ENCODE peak calls at places on chromosomes 7 and 10, in nine cellular contexts. M is HCT116, I is heart left ventricle, C is prostate gland, N is tibial nerve, H is uterus, G is adrenal gland, R is K562, P is spleen. Z is an unnamed sample.

GRCh38 chr7:3283130-3283704 is 17.8 kb upstream of the SDK1 start:
- DNase-seq in P (no peak), N (no peak), R (no peak), M (no peak), I (no peak), G (no peak), H (no peak), C (no peak), Z (no peak)

GRCh38 chr7:118801366-118801765 is 576.9 kb downstream of the ANKRD7 start:
- DNase-seq in N (no peak), P (no peak), C (no peak), R (no peak), M (no peak), H (no peak), G (no peak), I (no peak), Z (no peak)

GRCh38 chr10:75049316-75050285 is 61.9 kb upstream of the SAMD8 start:
- DNase-seq in R (no peak), I (no peak), M (no peak), P (no peak), C (no peak), N (no peak), G (peak; percentile 23), H (peak; percentile 10), Z (no peak)

GRCh38 chr10:23694921-23695824 is 256.3 kb downstream of the OTUD1 start:
- DNase-seq in G (no peak), N (no peak), P (no peak), I (no peak), M (no peak), C (no peak), R (no peak), H (no peak), Z (no peak)

GRCh38 chr10:98088186-98088971 is 46.1 kb upstream of the R3HCC1L start:
- DNase-seq in C (no peak), I (peak; percentile 13), G (peak; percentile 23), H (no peak), M (no peak), N (no peak), P (no peak), R (no peak), Z (no peak)

GRCh38 chr10:35471455-35471854 is 133.7 kb upstream of the GJD4 start:
- DNase-seq in N (no peak), I (no peak), G (no peak), C (no peak), P (no peak), H (no peak), M (no peak), R (no peak), Z (no peak)

GRCh38 chr10:3805227-3805790 is 20.3 kb upstream of the KLF6 start:
- DNase-seq in G (no peak), P (no peak), I (no peak), M (peak; percentile 56), R (no peak), H (no peak), N (no peak), C (no peak), Z (no peak)

GRCh38 chr7:4791738-4792536 is 16.5 kb downstream of the AP5Z1 start:
- DNase-seq in R (peak; percentile 91), H (peak; percentile 69), P (peak; percentile 94), I (peak; percentile 85), G (peak; percentile 84), N (peak; percentile 85), C (peak; percentile 56), M (peak; percentile 26), Z (no peak)

GRCh38 chr7:143480501-143480900 is 2.8 kb downstream of the TAS2R41 start:
- DNase-seq in M (no peak), G (no peak), R (no peak), N (no peak), C (no peak), H (no peak), I (no peak), P (no peak), Z (no peak)

GRCh38 chr7:149725426-149725821 is 48.0 kb downstream of the ZNF467 start:
- DNase-seq in I (no peak), R (no peak), G (no peak), H (no peak), M (no peak), C (no peak), P (no peak), N (no peak), Z (no peak)

GRCh38 chr10:69391158-69391557 is 25.6 kb downstream of the TACR2 start:
- DNase-seq in C (no peak), G (no peak), P (no peak), N (no peak), R (no peak), I (no peak), H (no peak), M (no peak), Z (peak; percentile 19)

GRCh38 chr7:91603707-91604106 is 276.8 kb downstream of the MTERF1 start:
- DNase-seq in N (no peak), M (no peak), G (no peak), R (no peak), I (no peak), C (no peak), P (no peak), H (no peak), Z (no peak)

GRCh38 chr10:4352566-4352961 is 473.4 kb upstream of the AKR1E2 start:
- DNase-seq in P (no peak), I (no peak), N (peak; percentile 43), R (no peak), M (no peak), G (no peak), H (peak; percentile 69), C (no peak), Z (no peak)

GRCh38 chr10:50739618-50740350 is at the start of gene ASAH2B:
- DNase-seq in N (peak; percentile 56), H (peak; percentile 75), P (peak; percentile 90), R (peak; percentile 67), I (peak; percentile 83), M (peak; percentile 75), C (peak; percentile 71), G (peak; percentile 89), Z (peak; percentile 95)

GRCh38 chr7:130273863-130274262 is 7.2 kb downstream of the CPA2 start:
- DNase-seq in P (no peak), I (peak; percentile 24), H (peak; percentile 39), R (no peak), N (no peak), C (no peak), G (no peak), M (no peak), Z (no peak)

GRCh38 chr7:137818036-137818435 is 28.7 kb downstream of the DGKI start:
- DNase-seq in I (no peak), R (no peak), M (no peak), H (no peak), P (no peak), G (no peak), C (no peak), N (no peak), Z (no peak)

GRCh38 chr10:7662522-7662921 is 4.2 kb downstream of the ITIH5 start:
- DNase-seq in N (no peak), P (no peak), M (no peak), G (no peak), H (no peak), R (no peak), I (no peak), C (no peak), Z (no peak)

DNA sequence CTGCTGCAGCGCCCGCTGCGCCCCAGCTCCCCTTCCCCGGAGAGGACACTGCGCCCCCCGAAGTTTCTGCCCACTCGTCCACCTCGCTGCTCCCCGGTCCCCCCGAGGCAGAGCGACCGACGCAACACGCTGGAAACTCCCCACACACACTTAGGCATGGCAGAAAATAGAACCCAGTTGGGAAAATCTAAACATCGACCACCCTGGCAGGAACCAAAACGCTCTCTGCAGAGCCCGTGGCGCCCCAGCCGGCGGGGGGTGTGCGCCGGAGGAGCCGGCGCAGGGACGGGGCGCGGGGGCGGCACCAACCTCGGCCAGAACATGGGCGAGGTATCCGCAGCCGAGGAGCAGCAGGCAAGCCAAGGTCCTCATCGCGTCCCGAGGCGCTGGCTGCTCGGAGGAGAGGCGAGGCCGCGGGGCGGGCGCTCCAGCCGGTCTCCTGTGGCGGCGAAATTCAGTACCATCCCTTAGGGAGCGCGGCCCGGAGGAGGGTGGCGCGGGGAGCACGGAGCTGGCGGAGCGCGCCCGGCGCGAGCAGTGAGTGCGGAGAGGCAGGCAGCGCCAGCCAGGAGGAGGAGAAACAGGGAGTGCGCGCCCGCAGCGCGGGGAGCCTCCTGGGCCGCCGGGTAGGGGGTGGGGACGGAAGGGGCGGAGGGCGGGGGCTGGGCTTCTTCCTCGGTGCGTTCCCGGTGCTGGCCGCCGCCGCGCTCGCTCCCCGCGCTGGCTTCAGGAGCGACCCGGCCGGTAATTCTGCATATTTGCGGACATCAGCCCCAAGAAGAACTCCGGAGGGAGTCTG is 817 bp downstream of the PDGFA start:
- DNase-seq in C (peak; percentile 92), N (peak; percentile 49), R (peak; percentile 73), G (peak; percentile 85), M (no peak), H (peak; percentile 77), P (no peak), I (peak; percentile 88), Z (peak; percentile 88)
- TF ChIP-seq POLR2A in C (peak; percentile 89), N (peak; percentile 58), R (no peak), G (peak; percentile 65), M (no peak), H (peak; percentile 73), P (no peak), I (no peak), Z (peak; percentile 64)

GRCh38 chr10:28806951-28807759 is 129.8 kb downstream of the BAMBI start:
- DNase-seq in N (no peak), H (peak; percentile 47), R (peak; percentile 72), C (no peak), P (no peak), I (no peak), M (no peak), G (peak; percentile 27), Z (no peak)
- H3K4me1 ChIP-seq in N (peaks cover 5% of the 10 kb centered on the region), H (no peaks in the 10 kb centered on the region), R (peaks cover 66% of the 10 kb centered on the region), C (no peaks in the 10 kb centered on the region), P (no peaks in the 10 kb centered on the region), I (peaks cover 29% of the 10 kb centered on the region), M (no peaks in the 10 kb centered on the region), G (peaks cover 43% of the 10 kb centered on the region), Z (no peaks in the 10 kb centered on the region)

DNA sequence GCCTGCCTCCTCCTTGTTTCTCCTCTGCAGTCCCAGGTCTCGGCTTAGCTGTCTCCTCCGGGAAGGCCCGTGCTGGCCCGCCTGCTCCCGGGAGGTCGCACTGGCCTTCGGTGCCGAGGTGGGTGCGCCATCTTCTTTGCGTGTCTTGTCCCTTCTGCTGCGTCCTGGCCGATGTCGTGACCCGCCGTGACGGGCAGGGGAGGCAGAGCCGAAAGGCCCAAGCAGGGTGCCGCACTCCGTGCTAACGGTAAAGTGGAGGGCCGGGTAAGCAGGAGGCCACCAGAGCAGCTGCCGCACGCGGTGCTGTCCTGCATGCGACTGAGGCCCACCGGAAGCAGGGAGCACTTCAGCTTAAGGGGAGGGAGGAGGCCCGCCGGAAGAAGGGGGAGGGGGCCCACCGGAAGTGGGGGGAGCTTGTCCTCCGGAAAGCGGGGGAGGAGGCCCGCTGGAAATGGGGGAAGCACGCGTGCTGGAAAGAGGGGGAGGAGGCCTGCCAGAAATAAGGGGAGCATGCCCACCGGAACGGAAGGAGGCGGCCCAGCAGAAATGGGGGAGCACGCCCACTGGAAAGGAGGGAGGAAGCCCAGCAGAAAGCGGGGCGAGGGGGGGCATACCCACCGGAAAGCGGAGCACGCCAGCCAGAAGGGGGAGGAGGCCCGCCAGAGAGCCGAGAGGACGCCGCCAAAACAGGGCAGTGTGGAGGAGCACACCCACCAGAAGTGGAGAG is 71.4 kb downstream of the PROSER2 start:
- DNase-seq in H (no peak), P (peak; percentile 63), N (no peak), I (no peak), R (peak; percentile 66), M (no peak), C (no peak), G (no peak), Z (no peak)
- TF ChIP-seq POLR2A in H (no peak), P (no peak), N (no peak), I (no peak), R (peak; percentile 95), M (no peak), C (no peak), G (no peak), Z (no peak)

GRCh38 chr10:102610499-102610898 is 33.8 kb upstream of the TRIM8 start:
- DNase-seq in H (no peak), C (no peak), R (no peak), P (no peak), M (no peak), G (no peak), I (no peak), N (no peak), Z (no peak)
- H3K4me1 ChIP-seq in H (peaks cover 21% of the 10 kb centered on the region), C (no peaks in the 10 kb centered on the region), R (no peaks in the 10 kb centered on the region), P (peaks cover 11% of the 10 kb centered on the region), M (peaks cover 35% of the 10 kb centered on the region), G (peaks cover 21% of the 10 kb centered on the region), I (peaks cover 28% of the 10 kb centered on the region), N (peaks cover 9% of the 10 kb centered on the region), Z (no peaks in the 10 kb centered on the region)

Z was measured in right lobe of liver.